ENCODE peak calls at places on chromosomes 13 and 19, in seven cellular contexts. J is stomach, D is transverse colon, U is GM23338, P is H1, M is suprapubic skin, O is GM12878. H is an unnamed sample.

GRCh38 chr13:76210262-76210661 is 574.1 kb downstream of the LMO7 start:
- DNase-seq in J (no peak), D (no peak), U (no peak), P (no peak), M (no peak), O (no peak), H (no peak)

GRCh38 chr19:17309962-17310461 is 649 bp downstream of the DDA1 start:
- DNase-seq in J (no peak), D (no peak), U (no peak), P (no peak), M (no peak), O (no peak), H (no peak)

GRCh38 chr13:42001580-42001979 is 40.7 kb upstream of the VWA8 start:
- DNase-seq in J (no peak), D (no peak), U (peak; percentile 28), P (peak; percentile 3), M (no peak), O (no peak), H (no peak)

GRCh38 chr19:16715613-16716012 is 4.0 kb upstream of the NWD1 start:
- DNase-seq in J (no peak), D (no peak), U (no peak), P (no peak), M (no peak), O (no peak), H (no peak)

GRCh38 chr19:50427997-50428425 is 4.7 kb upstream of the MYBPC2 start:
- DNase-seq in J (peak; percentile 92), D (peak; percentile 81), U (peak; percentile 91), P (peak; percentile 62), M (peak; percentile 92), O (no peak), H (no peak)

GRCh38 chr19:19774354-19775033 is 41.6 kb upstream of the ZNF14 start:
- DNase-seq in J (no peak), D (no peak), U (no peak), P (no peak), M (no peak), O (no peak), H (no peak)

GRCh38 chr19:4233282-4233853 is 4.0 kb downstream of the EBI3 start:
- DNase-seq in J (peak; percentile 54), D (peak; percentile 57), U (peak; percentile 84), P (no peak), M (no peak), O (no peak), H (peak; percentile 33)

GRCh38 chr19:628168-628567 is 5.2 kb downstream of the POLRMT start:
- DNase-seq in J (no peak), D (no peak), U (peak; percentile 86), P (peak; percentile 33), M (no peak), O (no peak), H (no peak)

GRCh38 chr13:77386880-77387606 is 60.1 kb upstream of the MYCBP2 start:
- DNase-seq in J (no peak), D (no peak), U (no peak), P (no peak), M (no peak), O (no peak), H (no peak)

GRCh38 chr19:44753932-44754742 is 5.6 kb downstream of the BCL3 start:
- DNase-seq in J (peak; percentile 96), D (peak; percentile 98), U (peak; percentile 81), P (no peak), M (peak; percentile 97), O (no peak), H (no peak)

GRCh38 chr13:113862766-113863510 is 938 bp downstream of the GAS6 start:
- DNase-seq in J (peak; percentile 77), D (peak; percentile 76), U (peak; percentile 78), P (no peak), M (peak; percentile 83), O (no peak), H (no peak)

GRCh38 chr13:40217675-40218074 is 448.8 kb downstream of the FOXO1 start:
- DNase-seq in J (no peak), D (no peak), U (no peak), P (no peak), M (no peak), O (no peak), H (no peak)

GRCh38 chr13:42110410-42111155 is 62.1 kb downstream of the DGKH start:
- DNase-seq in J (no peak), D (no peak), U (peak; percentile 62), P (no peak), M (no peak), O (peak; percentile 68), H (peak; percentile 38)

GRCh38 chr19:49843265-49843664 is 7.7 kb upstream of the PTOV1 start:
- DNase-seq in J (no peak), D (no peak), U (no peak), P (no peak), M (no peak), O (peak; percentile 34), H (no peak)

GRCh38 chr13:46962286-46962941 is 65.6 kb upstream of the HTR2A start:
- DNase-seq in J (no peak), D (no peak), U (peak; percentile 62), P (no peak), M (no peak), O (no peak), H (no peak)

GRCh38 chr13:51058461-51059167 is 52.5 kb downstream of the C13orf42 start:
- DNase-seq in J (no peak), D (no peak), U (peak; percentile 75), P (no peak), M (no peak), O (no peak), H (no peak)

GRCh38 chr13:33874871-33875270 is 56.9 kb downstream of the RFC3 start:
- DNase-seq in J (no peak), D (no peak), U (peak; percentile 10), P (no peak), M (no peak), O (no peak), H (no peak)

GRCh38 chr13:35252536-35253205 is 223.8 kb downstream of the MAB21L1 start:
- DNase-seq in J (no peak), D (no peak), U (no peak), P (no peak), M (no peak), O (peak; percentile 21), H (no peak)

GRCh38 chr19:46931197-46931596 is 70.4 kb downstream of the ARHGAP35 start:
- DNase-seq in J (no peak), D (no peak), U (no peak), P (no peak), M (no peak), O (no peak), H (no peak)

DNA sequence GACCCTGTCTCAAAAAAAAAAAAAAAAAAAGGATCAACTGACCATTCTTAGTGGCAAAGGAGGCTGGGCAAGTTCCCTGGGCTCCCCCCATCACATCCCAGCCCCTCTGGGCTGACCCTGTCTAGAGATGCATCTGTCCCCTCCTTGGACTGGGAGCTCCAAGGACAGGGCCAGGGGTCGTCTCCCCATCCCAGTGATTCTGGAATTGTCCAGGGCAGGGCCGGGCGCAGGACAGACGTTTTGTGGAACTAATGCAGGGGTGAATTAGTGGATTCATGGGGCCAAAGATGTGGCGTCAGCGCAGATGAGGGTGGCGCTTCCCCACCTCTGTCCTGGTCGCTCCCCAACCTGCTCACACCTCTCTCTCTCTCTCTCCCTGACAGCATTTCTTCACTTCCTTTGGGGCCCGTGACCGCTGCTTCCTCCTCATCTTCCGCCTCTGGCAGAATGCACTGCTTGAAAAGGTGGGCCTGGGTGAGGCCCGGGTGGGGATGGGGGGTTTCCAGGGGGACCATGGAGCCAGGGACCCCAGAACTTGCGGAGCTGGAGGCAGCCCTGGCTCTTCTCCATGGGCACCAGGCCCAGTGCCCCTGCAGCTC is 11.1 kb downstream of the GRAMD1A start:
- DNase-seq in J (no peak), D (no peak), U (no peak), P (no peak), M (no peak), O (no peak), H (no peak)
- TF ChIP-seq POLR2AphosphoS5 in J (no peak), D (no peak), U (no peak), P (no peak), M (no peak), O (no peak), H (no peak)

GRCh38 chr19:35066691-35067563 is 25.4 kb downstream of the HPN start:
- DNase-seq in J (peak; percentile 91), D (peak; percentile 91), U (peak; percentile 98), P (peak; percentile 96), M (peak; percentile 92), O (peak; percentile 70), H (no peak)
- H3K36me3 ChIP-seq in J (no peaks in the 10 kb centered on the region), D (no peaks in the 10 kb centered on the region), U (no peaks in the 10 kb centered on the region), P (no peaks in the 10 kb centered on the region), M (no peaks in the 10 kb centered on the region), O (no peaks in the 10 kb centered on the region), H (no peaks in the 10 kb centered on the region)

GRCh38 chr19:42197375-42197817 is 20.1 kb downstream of the DEDD2 start:
- DNase-seq in J (no peak), D (no peak), U (peak; percentile 68), P (no peak), M (no peak), O (no peak), H (no peak)

GRCh38 chr19:42193294-42193693 is 24.2 kb downstream of the DEDD2 start:
- DNase-seq in J (no peak), D (no peak), U (no peak), P (no peak), M (no peak), O (no peak), H (no peak)

GRCh38 chr19:42191855-42192254 is 25.6 kb downstream of the DEDD2 start:
- DNase-seq in J (peak; percentile 61), D (peak; percentile 84), U (no peak), P (no peak), M (no peak), O (no peak), H (peak; percentile 42)

GRCh38 chr19:42196011-42197001 is 21.2 kb downstream of the DEDD2 start:
- DNase-seq in J (no peak), D (no peak), U (peak; percentile 58), P (no peak), M (no peak), O (no peak), H (no peak)

GRCh38 chr19:42193706-42194105 is 23.8 kb downstream of the DEDD2 start:
- DNase-seq in J (no peak), D (no peak), U (no peak), P (no peak), M (no peak), O (no peak), H (no peak)
- TF ChIP-seq POLR2AphosphoS5 in J (no peak), D (no peak), U (no peak), P (no peak), M (no peak), O (no peak), H (no peak)

DNA sequence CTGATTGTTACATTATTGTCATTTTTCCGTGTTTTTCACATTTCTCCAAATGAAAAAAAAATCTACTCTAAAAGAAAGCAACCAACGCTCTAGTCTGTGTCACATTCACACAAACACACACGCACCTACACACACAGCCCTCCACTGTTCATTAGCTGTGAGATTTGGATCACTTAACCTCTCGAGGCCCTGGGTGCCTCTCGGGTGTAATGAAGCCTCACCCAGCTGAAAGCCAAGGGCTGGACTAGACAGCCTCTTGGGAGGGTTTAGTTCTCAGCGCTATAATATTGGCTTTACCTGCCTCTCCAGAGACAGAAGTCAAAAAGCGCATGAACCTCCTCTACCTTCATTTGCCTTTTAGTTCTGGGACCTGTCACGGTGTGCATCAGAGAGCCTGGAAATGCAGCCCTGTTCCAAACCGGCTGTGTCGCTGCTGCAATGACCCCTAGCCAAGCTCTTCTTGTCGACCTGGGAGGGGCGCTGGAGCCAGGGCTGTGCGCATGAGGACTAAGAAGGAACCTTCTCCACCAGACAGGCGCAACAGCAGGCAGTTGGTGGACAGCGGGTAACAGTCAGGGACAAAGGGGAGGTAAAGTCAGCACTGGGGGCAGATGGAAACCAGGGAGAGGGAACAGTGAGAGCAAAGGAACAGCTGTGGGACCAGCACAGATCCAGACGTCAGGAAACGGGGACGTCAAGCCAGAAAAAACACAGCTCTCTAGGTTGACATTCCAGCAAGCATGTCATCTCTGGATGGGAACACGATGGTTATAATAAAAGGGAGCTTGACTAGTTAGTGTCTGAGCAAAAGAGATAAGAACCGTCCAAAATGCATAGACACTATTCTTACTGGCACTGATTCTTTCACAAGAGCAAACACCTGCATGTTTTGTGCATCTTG is 375.9 kb downstream of the EFNB2 start:
- DNase-seq in J (no peak), D (no peak), U (peak; percentile 10), P (no peak), M (no peak), O (no peak), H (no peak)
- H3K36me3 ChIP-seq in J (no peaks in the 10 kb centered on the region), D (no peaks in the 10 kb centered on the region), U (no peaks in the 10 kb centered on the region), P (no peaks in the 10 kb centered on the region), M (no peaks in the 10 kb centered on the region), O (no peaks in the 10 kb centered on the region), H (no peaks in the 10 kb centered on the region)